ENCODE peak calls at places on chromosome 2, in seven cellular contexts. One of them, this sample, is unnamed.

GRCh38 chr2:102033028-102033749 is 41.4 kb downstream of the IL1R2 start:
- DNase-seq in stimulated activated CD4-positive, alpha-beta T cell treated with anti-CD3 and anti-CD28 coated beads, Interleukin-1b, Interleukin-23, amount 100 ng/mL, for 1 hour: no peak
- DNase-seq in endothelial cell: no peak
- DNase-seq in NCI-H1092: no peak
- DNase-seq in activated CD8-positive, alpha-beta memory T cell treated with anti-CD3 and anti-CD28 coated beads, Interleukin-2, amount 50 U/mL, for 4 hours: no peak
- DNase-seq in CD4-positive, CD25-positive, alpha-beta regulatory T cell: no peak
- DNase-seq in CD8-positive, alpha-beta memory T cell: no peak
- DNase-seq in this sample: no peak

GRCh38 chr2:16566701-16567100 is 98.9 kb downstream of the CYRIA start:
- DNase-seq in stimulated activated CD4-positive, alpha-beta T cell treated with anti-CD3 and anti-CD28 coated beads, Interleukin-1b, Interleukin-23, amount 100 ng/mL, for 1 hour: no peak
- DNase-seq in endothelial cell: no peak
- DNase-seq in NCI-H1092: no peak
- DNase-seq in activated CD8-positive, alpha-beta memory T cell treated with anti-CD3 and anti-CD28 coated beads, Interleukin-2, amount 50 U/mL, for 4 hours: no peak
- DNase-seq in CD4-positive, CD25-positive, alpha-beta regulatory T cell: no peak
- DNase-seq in CD8-positive, alpha-beta memory T cell: no peak
- DNase-seq in this sample: no peak

GRCh38 chr2:115733190-115733775 is 1290.8 kb downstream of the DPP10 start:
- DNase-seq in stimulated activated CD4-positive, alpha-beta T cell treated with anti-CD3 and anti-CD28 coated beads, Interleukin-1b, Interleukin-23, amount 100 ng/mL, for 1 hour: no peak
- DNase-seq in endothelial cell: no peak
- DNase-seq in NCI-H1092: no peak
- DNase-seq in activated CD8-positive, alpha-beta memory T cell treated with anti-CD3 and anti-CD28 coated beads, Interleukin-2, amount 50 U/mL, for 4 hours: no peak
- DNase-seq in CD4-positive, CD25-positive, alpha-beta regulatory T cell: no peak
- DNase-seq in CD8-positive, alpha-beta memory T cell: no peak
- DNase-seq in this sample: no peak

GRCh38 chr2:101349893-101350662 is 37.2 kb downstream of the CREG2 start:
- DNase-seq in stimulated activated CD4-positive, alpha-beta T cell treated with anti-CD3 and anti-CD28 coated beads, Interleukin-1b, Interleukin-23, amount 100 ng/mL, for 1 hour: no peak
- DNase-seq in endothelial cell: peak
- DNase-seq in NCI-H1092: no peak
- DNase-seq in activated CD8-positive, alpha-beta memory T cell treated with anti-CD3 and anti-CD28 coated beads, Interleukin-2, amount 50 U/mL, for 4 hours: no peak
- DNase-seq in CD4-positive, CD25-positive, alpha-beta regulatory T cell: peak
- DNase-seq in CD8-positive, alpha-beta memory T cell: no peak
- DNase-seq in this sample: peak

GRCh38 chr2:48483916-48484315 is 46.0 kb upstream of the STON1 start:
- DNase-seq in stimulated activated CD4-positive, alpha-beta T cell treated with anti-CD3 and anti-CD28 coated beads, Interleukin-1b, Interleukin-23, amount 100 ng/mL, for 1 hour: no peak
- DNase-seq in endothelial cell: no peak
- DNase-seq in NCI-H1092: no peak
- DNase-seq in activated CD8-positive, alpha-beta memory T cell treated with anti-CD3 and anti-CD28 coated beads, Interleukin-2, amount 50 U/mL, for 4 hours: no peak
- DNase-seq in CD4-positive, CD25-positive, alpha-beta regulatory T cell: no peak
- DNase-seq in CD8-positive, alpha-beta memory T cell: no peak
- DNase-seq in this sample: no peak

GRCh38 chr2:189037518-189037917 is 63.3 kb downstream of the COL3A1 start:
- DNase-seq in stimulated activated CD4-positive, alpha-beta T cell treated with anti-CD3 and anti-CD28 coated beads, Interleukin-1b, Interleukin-23, amount 100 ng/mL, for 1 hour: no peak
- DNase-seq in endothelial cell: no peak
- DNase-seq in NCI-H1092: no peak
- DNase-seq in activated CD8-positive, alpha-beta memory T cell treated with anti-CD3 and anti-CD28 coated beads, Interleukin-2, amount 50 U/mL, for 4 hours: no peak
- DNase-seq in CD4-positive, CD25-positive, alpha-beta regulatory T cell: no peak
- DNase-seq in CD8-positive, alpha-beta memory T cell: no peak
- DNase-seq in this sample: no peak

GRCh38 chr2:7661532-7661931 is 744.3 kb downstream of the RNF144A start:
- DNase-seq in stimulated activated CD4-positive, alpha-beta T cell treated with anti-CD3 and anti-CD28 coated beads, Interleukin-1b, Interleukin-23, amount 100 ng/mL, for 1 hour: no peak
- DNase-seq in endothelial cell: no peak
- DNase-seq in NCI-H1092: no peak
- DNase-seq in activated CD8-positive, alpha-beta memory T cell treated with anti-CD3 and anti-CD28 coated beads, Interleukin-2, amount 50 U/mL, for 4 hours: no peak
- DNase-seq in CD4-positive, CD25-positive, alpha-beta regulatory T cell: no peak
- DNase-seq in CD8-positive, alpha-beta memory T cell: no peak
- DNase-seq in this sample: no peak

GRCh38 chr2:160694221-160694620 is 200.6 kb upstream of the RBMS1 start:
- DNase-seq in stimulated activated CD4-positive, alpha-beta T cell treated with anti-CD3 and anti-CD28 coated beads, Interleukin-1b, Interleukin-23, amount 100 ng/mL, for 1 hour: no peak
- DNase-seq in endothelial cell: no peak
- DNase-seq in NCI-H1092: no peak
- DNase-seq in activated CD8-positive, alpha-beta memory T cell treated with anti-CD3 and anti-CD28 coated beads, Interleukin-2, amount 50 U/mL, for 4 hours: no peak
- DNase-seq in CD4-positive, CD25-positive, alpha-beta regulatory T cell: no peak
- DNase-seq in CD8-positive, alpha-beta memory T cell: no peak
- DNase-seq in this sample: no peak

GRCh38 chr2:23622466-23622865 is 237.5 kb downstream of the KLHL29 start:
- DNase-seq in stimulated activated CD4-positive, alpha-beta T cell treated with anti-CD3 and anti-CD28 coated beads, Interleukin-1b, Interleukin-23, amount 100 ng/mL, for 1 hour: no peak
- DNase-seq in endothelial cell: no peak
- DNase-seq in NCI-H1092: no peak
- DNase-seq in activated CD8-positive, alpha-beta memory T cell treated with anti-CD3 and anti-CD28 coated beads, Interleukin-2, amount 50 U/mL, for 4 hours: no peak
- DNase-seq in CD4-positive, CD25-positive, alpha-beta regulatory T cell: no peak
- DNase-seq in CD8-positive, alpha-beta memory T cell: no peak
- DNase-seq in this sample: no peak

GRCh38 chr2:169222665-169223064 is 139.7 kb downstream of the LRP2 start:
- DNase-seq in stimulated activated CD4-positive, alpha-beta T cell treated with anti-CD3 and anti-CD28 coated beads, Interleukin-1b, Interleukin-23, amount 100 ng/mL, for 1 hour: no peak
- DNase-seq in endothelial cell: no peak
- DNase-seq in NCI-H1092: no peak
- DNase-seq in activated CD8-positive, alpha-beta memory T cell treated with anti-CD3 and anti-CD28 coated beads, Interleukin-2, amount 50 U/mL, for 4 hours: no peak
- DNase-seq in CD4-positive, CD25-positive, alpha-beta regulatory T cell: no peak
- DNase-seq in CD8-positive, alpha-beta memory T cell: no peak
- DNase-seq in this sample: no peak

GRCh38 chr2:23380562-23381065 is 4.4 kb upstream of the KLHL29 start:
- DNase-seq in stimulated activated CD4-positive, alpha-beta T cell treated with anti-CD3 and anti-CD28 coated beads, Interleukin-1b, Interleukin-23, amount 100 ng/mL, for 1 hour: no peak
- DNase-seq in endothelial cell: no peak
- DNase-seq in NCI-H1092: no peak
- DNase-seq in activated CD8-positive, alpha-beta memory T cell treated with anti-CD3 and anti-CD28 coated beads, Interleukin-2, amount 50 U/mL, for 4 hours: no peak
- DNase-seq in CD4-positive, CD25-positive, alpha-beta regulatory T cell: peak
- DNase-seq in CD8-positive, alpha-beta memory T cell: no peak
- DNase-seq in this sample: no peak

GRCh38 chr2:217797661-217798069 is 205.1 kb downstream of the TNS1 start:
- DNase-seq in stimulated activated CD4-positive, alpha-beta T cell treated with anti-CD3 and anti-CD28 coated beads, Interleukin-1b, Interleukin-23, amount 100 ng/mL, for 1 hour: no peak
- DNase-seq in endothelial cell: no peak
- DNase-seq in NCI-H1092: peak
- DNase-seq in activated CD8-positive, alpha-beta memory T cell treated with anti-CD3 and anti-CD28 coated beads, Interleukin-2, amount 50 U/mL, for 4 hours: no peak
- DNase-seq in CD4-positive, CD25-positive, alpha-beta regulatory T cell: no peak
- DNase-seq in CD8-positive, alpha-beta memory T cell: no peak
- DNase-seq in this sample: no peak

GRCh38 chr2:108403494-108403893 is 25.7 kb downstream of the SULT1C4 start:
- DNase-seq in stimulated activated CD4-positive, alpha-beta T cell treated with anti-CD3 and anti-CD28 coated beads, Interleukin-1b, Interleukin-23, amount 100 ng/mL, for 1 hour: no peak
- DNase-seq in endothelial cell: no peak
- DNase-seq in NCI-H1092: no peak
- DNase-seq in activated CD8-positive, alpha-beta memory T cell treated with anti-CD3 and anti-CD28 coated beads, Interleukin-2, amount 50 U/mL, for 4 hours: no peak
- DNase-seq in CD4-positive, CD25-positive, alpha-beta regulatory T cell: no peak
- DNase-seq in CD8-positive, alpha-beta memory T cell: no peak
- DNase-seq in this sample: no peak

GRCh38 chr2:109143214-109144187 is 14.5 kb downstream of the SH3RF3 start:
- DNase-seq in stimulated activated CD4-positive, alpha-beta T cell treated with anti-CD3 and anti-CD28 coated beads, Interleukin-1b, Interleukin-23, amount 100 ng/mL, for 1 hour: no peak
- DNase-seq in endothelial cell: no peak
- DNase-seq in NCI-H1092: no peak
- DNase-seq in activated CD8-positive, alpha-beta memory T cell treated with anti-CD3 and anti-CD28 coated beads, Interleukin-2, amount 50 U/mL, for 4 hours: peak
- DNase-seq in CD4-positive, CD25-positive, alpha-beta regulatory T cell: peak
- DNase-seq in CD8-positive, alpha-beta memory T cell: no peak
- DNase-seq in this sample: no peak

GRCh38 chr2:25558262-25558661 is 115.1 kb downstream of the DTNB start:
- DNase-seq in stimulated activated CD4-positive, alpha-beta T cell treated with anti-CD3 and anti-CD28 coated beads, Interleukin-1b, Interleukin-23, amount 100 ng/mL, for 1 hour: no peak
- DNase-seq in endothelial cell: no peak
- DNase-seq in NCI-H1092: no peak
- DNase-seq in activated CD8-positive, alpha-beta memory T cell treated with anti-CD3 and anti-CD28 coated beads, Interleukin-2, amount 50 U/mL, for 4 hours: peak
- DNase-seq in CD4-positive, CD25-positive, alpha-beta regulatory T cell: peak
- DNase-seq in CD8-positive, alpha-beta memory T cell: no peak
- DNase-seq in this sample: no peak

GRCh38 chr2:187774551-187775071 is 220.4 kb upstream of the TFPI start:
- DNase-seq in stimulated activated CD4-positive, alpha-beta T cell treated with anti-CD3 and anti-CD28 coated beads, Interleukin-1b, Interleukin-23, amount 100 ng/mL, for 1 hour: no peak
- DNase-seq in endothelial cell: no peak
- DNase-seq in NCI-H1092: no peak
- DNase-seq in activated CD8-positive, alpha-beta memory T cell treated with anti-CD3 and anti-CD28 coated beads, Interleukin-2, amount 50 U/mL, for 4 hours: no peak
- DNase-seq in CD4-positive, CD25-positive, alpha-beta regulatory T cell: no peak
- DNase-seq in CD8-positive, alpha-beta memory T cell: no peak
- DNase-seq in this sample: no peak

GRCh38 chr2:235463893-235464292 is 29.9 kb upstream of the AGAP1 start:
- DNase-seq in stimulated activated CD4-positive, alpha-beta T cell treated with anti-CD3 and anti-CD28 coated beads, Interleukin-1b, Interleukin-23, amount 100 ng/mL, for 1 hour: no peak
- DNase-seq in endothelial cell: no peak
- DNase-seq in NCI-H1092: no peak
- DNase-seq in activated CD8-positive, alpha-beta memory T cell treated with anti-CD3 and anti-CD28 coated beads, Interleukin-2, amount 50 U/mL, for 4 hours: no peak
- DNase-seq in CD4-positive, CD25-positive, alpha-beta regulatory T cell: no peak
- DNase-seq in CD8-positive, alpha-beta memory T cell: no peak
- DNase-seq in this sample: no peak

GRCh38 chr2:207184348-207184747 is 18.6 kb upstream of the KLF7 start:
- DNase-seq in stimulated activated CD4-positive, alpha-beta T cell treated with anti-CD3 and anti-CD28 coated beads, Interleukin-1b, Interleukin-23, amount 100 ng/mL, for 1 hour: no peak
- DNase-seq in endothelial cell: no peak
- DNase-seq in NCI-H1092: no peak
- DNase-seq in activated CD8-positive, alpha-beta memory T cell treated with anti-CD3 and anti-CD28 coated beads, Interleukin-2, amount 50 U/mL, for 4 hours: no peak
- DNase-seq in CD4-positive, CD25-positive, alpha-beta regulatory T cell: no peak
- DNase-seq in CD8-positive, alpha-beta memory T cell: no peak
- DNase-seq in this sample: no peak

GRCh38 chr2:64862623-64863022 is 126.6 kb upstream of the SLC1A4 start:
- DNase-seq in stimulated activated CD4-positive, alpha-beta T cell treated with anti-CD3 and anti-CD28 coated beads, Interleukin-1b, Interleukin-23, amount 100 ng/mL, for 1 hour: no peak
- DNase-seq in endothelial cell: no peak
- DNase-seq in NCI-H1092: no peak
- DNase-seq in activated CD8-positive, alpha-beta memory T cell treated with anti-CD3 and anti-CD28 coated beads, Interleukin-2, amount 50 U/mL, for 4 hours: no peak
- DNase-seq in CD4-positive, CD25-positive, alpha-beta regulatory T cell: no peak
- DNase-seq in CD8-positive, alpha-beta memory T cell: no peak
- DNase-seq in this sample: no peak

GRCh38 chr2:127407661-127408003 is 10.6 kb upstream of the PROC start:
- DNase-seq in stimulated activated CD4-positive, alpha-beta T cell treated with anti-CD3 and anti-CD28 coated beads, Interleukin-1b, Interleukin-23, amount 100 ng/mL, for 1 hour: no peak
- DNase-seq in endothelial cell: no peak
- DNase-seq in NCI-H1092: no peak
- DNase-seq in activated CD8-positive, alpha-beta memory T cell treated with anti-CD3 and anti-CD28 coated beads, Interleukin-2, amount 50 U/mL, for 4 hours: no peak
- DNase-seq in CD4-positive, CD25-positive, alpha-beta regulatory T cell: no peak
- DNase-seq in CD8-positive, alpha-beta memory T cell: no peak
- DNase-seq in this sample: no peak

GRCh38 chr2:42314892-42315468 is 46.0 kb downstream of the COX7A2L start:
- DNase-seq in stimulated activated CD4-positive, alpha-beta T cell treated with anti-CD3 and anti-CD28 coated beads, Interleukin-1b, Interleukin-23, amount 100 ng/mL, for 1 hour: no peak
- DNase-seq in endothelial cell: no peak
- DNase-seq in NCI-H1092: no peak
- DNase-seq in activated CD8-positive, alpha-beta memory T cell treated with anti-CD3 and anti-CD28 coated beads, Interleukin-2, amount 50 U/mL, for 4 hours: no peak
- DNase-seq in CD4-positive, CD25-positive, alpha-beta regulatory T cell: no peak
- DNase-seq in CD8-positive, alpha-beta memory T cell: no peak
- DNase-seq in this sample: peak

GRCh38 chr2:48728827-48729226 is 26.7 kb downstream of the LHCGR start:
- DNase-seq in stimulated activated CD4-positive, alpha-beta T cell treated with anti-CD3 and anti-CD28 coated beads, Interleukin-1b, Interleukin-23, amount 100 ng/mL, for 1 hour: no peak
- DNase-seq in endothelial cell: no peak
- DNase-seq in NCI-H1092: no peak
- DNase-seq in activated CD8-positive, alpha-beta memory T cell treated with anti-CD3 and anti-CD28 coated beads, Interleukin-2, amount 50 U/mL, for 4 hours: no peak
- DNase-seq in CD4-positive, CD25-positive, alpha-beta regulatory T cell: no peak
- DNase-seq in CD8-positive, alpha-beta memory T cell: no peak
- DNase-seq in this sample: no peak

GRCh38 chr2:159204381-159204780 is 82.1 kb downstream of the WDSUB1 start:
- DNase-seq in stimulated activated CD4-positive, alpha-beta T cell treated with anti-CD3 and anti-CD28 coated beads, Interleukin-1b, Interleukin-23, amount 100 ng/mL, for 1 hour: no peak
- DNase-seq in endothelial cell: no peak
- DNase-seq in NCI-H1092: no peak
- DNase-seq in activated CD8-positive, alpha-beta memory T cell treated with anti-CD3 and anti-CD28 coated beads, Interleukin-2, amount 50 U/mL, for 4 hours: no peak
- DNase-seq in CD4-positive, CD25-positive, alpha-beta regulatory T cell: no peak
- DNase-seq in CD8-positive, alpha-beta memory T cell: no peak
- DNase-seq in this sample: no peak

GRCh38 chr2:213152065-213152794 is 818 bp upstream of the IKZF2 start:
- DNase-seq in stimulated activated CD4-positive, alpha-beta T cell treated with anti-CD3 and anti-CD28 coated beads, Interleukin-1b, Interleukin-23, amount 100 ng/mL, for 1 hour: no peak
- DNase-seq in endothelial cell: peak
- DNase-seq in NCI-H1092: peak
- DNase-seq in activated CD8-positive, alpha-beta memory T cell treated with anti-CD3 and anti-CD28 coated beads, Interleukin-2, amount 50 U/mL, for 4 hours: no peak
- DNase-seq in CD4-positive, CD25-positive, alpha-beta regulatory T cell: no peak
- DNase-seq in CD8-positive, alpha-beta memory T cell: peak
- DNase-seq in this sample: peak

GRCh38 chr2:224442092-224442999 is 40.4 kb upstream of the FAM124B start:
- DNase-seq in stimulated activated CD4-positive, alpha-beta T cell treated with anti-CD3 and anti-CD28 coated beads, Interleukin-1b, Interleukin-23, amount 100 ng/mL, for 1 hour: no peak
- DNase-seq in endothelial cell: no peak
- DNase-seq in NCI-H1092: no peak
- DNase-seq in activated CD8-positive, alpha-beta memory T cell treated with anti-CD3 and anti-CD28 coated beads, Interleukin-2, amount 50 U/mL, for 4 hours: no peak
- DNase-seq in CD4-positive, CD25-positive, alpha-beta regulatory T cell: no peak
- DNase-seq in CD8-positive, alpha-beta memory T cell: no peak
- DNase-seq in this sample: no peak

GRCh38 chr2:112794841-112795240 is 10.5 kb upstream of the IL1A start:
- DNase-seq in stimulated activated CD4-positive, alpha-beta T cell treated with anti-CD3 and anti-CD28 coated beads, Interleukin-1b, Interleukin-23, amount 100 ng/mL, for 1 hour: no peak
- DNase-seq in endothelial cell: no peak
- DNase-seq in NCI-H1092: no peak
- DNase-seq in activated CD8-positive, alpha-beta memory T cell treated with anti-CD3 and anti-CD28 coated beads, Interleukin-2, amount 50 U/mL, for 4 hours: no peak
- DNase-seq in CD4-positive, CD25-positive, alpha-beta regulatory T cell: no peak
- DNase-seq in CD8-positive, alpha-beta memory T cell: no peak
- DNase-seq in this sample: no peak

GRCh38 chr2:206031162-206031784 is 54.7 kb downstream of the INO80D start:
- DNase-seq in stimulated activated CD4-positive, alpha-beta T cell treated with anti-CD3 and anti-CD28 coated beads, Interleukin-1b, Interleukin-23, amount 100 ng/mL, for 1 hour: no peak
- DNase-seq in endothelial cell: no peak
- DNase-seq in NCI-H1092: no peak
- DNase-seq in activated CD8-positive, alpha-beta memory T cell treated with anti-CD3 and anti-CD28 coated beads, Interleukin-2, amount 50 U/mL, for 4 hours: no peak
- DNase-seq in CD4-positive, CD25-positive, alpha-beta regulatory T cell: no peak
- DNase-seq in CD8-positive, alpha-beta memory T cell: no peak
- DNase-seq in this sample: no peak

GRCh38 chr2:99031481-99031880 is 95.5 kb upstream of the CRACDL start:
- DNase-seq in stimulated activated CD4-positive, alpha-beta T cell treated with anti-CD3 and anti-CD28 coated beads, Interleukin-1b, Interleukin-23, amount 100 ng/mL, for 1 hour: no peak
- DNase-seq in endothelial cell: no peak
- DNase-seq in NCI-H1092: no peak
- DNase-seq in activated CD8-positive, alpha-beta memory T cell treated with anti-CD3 and anti-CD28 coated beads, Interleukin-2, amount 50 U/mL, for 4 hours: no peak
- DNase-seq in CD4-positive, CD25-positive, alpha-beta regulatory T cell: no peak
- DNase-seq in CD8-positive, alpha-beta memory T cell: no peak
- DNase-seq in this sample: no peak

GRCh38 chr2:38192976-38193375 is 117.0 kb upstream of the CYP1B1 start:
- DNase-seq in stimulated activated CD4-positive, alpha-beta T cell treated with anti-CD3 and anti-CD28 coated beads, Interleukin-1b, Interleukin-23, amount 100 ng/mL, for 1 hour: no peak
- DNase-seq in endothelial cell: no peak
- DNase-seq in NCI-H1092: no peak
- DNase-seq in activated CD8-positive, alpha-beta memory T cell treated with anti-CD3 and anti-CD28 coated beads, Interleukin-2, amount 50 U/mL, for 4 hours: no peak
- DNase-seq in CD4-positive, CD25-positive, alpha-beta regulatory T cell: no peak
- DNase-seq in CD8-positive, alpha-beta memory T cell: no peak
- DNase-seq in this sample: no peak